ENCODE peak calls at places on chromosomes 13 and 19, in ten cellular contexts. One of them, this sample, is unnamed.

GRCh38 chr13:74062933-74063332 is 71.3 kb downstream of the KLF12 start:
- DNase-seq in heart left ventricle: peak
- DNase-seq in upper lobe of right lung: no peak
- DNase-seq in A673: no peak
- DNase-seq in ascending aorta: peak
- DNase-seq in ovary: peak
- DNase-seq in fibroblast of lung: peak
- DNase-seq in tibial artery: peak
- DNase-seq in neural progenitor cell: no peak
- DNase-seq in CD4-positive, alpha-beta T cell: peak
- DNase-seq in this sample: peak

GRCh38 chr19:50906217-50906616 is 5.0 kb downstream of the KLK4 start:
- DNase-seq in neural progenitor cell: peak
- DNase-seq in upper lobe of right lung: no peak
- DNase-seq in ascending aorta: no peak
- DNase-seq in heart left ventricle: no peak
- DNase-seq in CD4-positive, alpha-beta T cell: peak
- DNase-seq in tibial artery: no peak
- DNase-seq in ovary: no peak
- DNase-seq in fibroblast of lung: no peak
- DNase-seq in A673: peak
- DNase-seq in this sample: no peak

GRCh38 chr13:101397742-101398141 is 18.6 kb downstream of the NALCN start:
- DNase-seq in ovary: no peak
- DNase-seq in neural progenitor cell: no peak
- DNase-seq in CD4-positive, alpha-beta T cell: no peak
- DNase-seq in heart left ventricle: peak
- DNase-seq in ascending aorta: no peak
- DNase-seq in tibial artery: no peak
- DNase-seq in A673: no peak
- DNase-seq in upper lobe of right lung: no peak
- DNase-seq in fibroblast of lung: peak
- DNase-seq in this sample: peak

GRCh38 chr13:59047546-59047945 is 1116.2 kb downstream of the DIAPH3 start:
- DNase-seq in heart left ventricle: no peak
- DNase-seq in tibial artery: no peak
- DNase-seq in ovary: no peak
- DNase-seq in ascending aorta: no peak
- DNase-seq in fibroblast of lung: peak
- DNase-seq in A673: no peak
- DNase-seq in neural progenitor cell: no peak
- DNase-seq in upper lobe of right lung: no peak
- DNase-seq in CD4-positive, alpha-beta T cell: no peak
- DNase-seq in this sample: no peak

GRCh38 chr13:49683489-49683888 is 7.8 kb downstream of the EBPL start:
- DNase-seq in upper lobe of right lung: no peak
- DNase-seq in tibial artery: no peak
- DNase-seq in fibroblast of lung: no peak
- DNase-seq in ascending aorta: no peak
- DNase-seq in neural progenitor cell: no peak
- DNase-seq in ovary: no peak
- DNase-seq in CD4-positive, alpha-beta T cell: no peak
- DNase-seq in heart left ventricle: no peak
- DNase-seq in A673: no peak
- DNase-seq in this sample: no peak

GRCh38 chr13:27128825-27129627 is 42.6 kb downstream of the USP12 start:
- DNase-seq in neural progenitor cell: no peak
- DNase-seq in upper lobe of right lung: no peak
- DNase-seq in A673: no peak
- DNase-seq in CD4-positive, alpha-beta T cell: no peak
- DNase-seq in ascending aorta: no peak
- DNase-seq in tibial artery: no peak
- DNase-seq in heart left ventricle: no peak
- DNase-seq in ovary: no peak
- DNase-seq in fibroblast of lung: peak
- DNase-seq in this sample: no peak

GRCh38 chr19:45468159-45468651 is 409 bp downstream of the FOSB start:
- DNase-seq in CD4-positive, alpha-beta T cell: peak
- DNase-seq in neural progenitor cell: peak
- DNase-seq in tibial artery: no peak
- DNase-seq in A673: peak
- DNase-seq in heart left ventricle: no peak
- DNase-seq in upper lobe of right lung: peak
- DNase-seq in ascending aorta: no peak
- DNase-seq in fibroblast of lung: no peak
- DNase-seq in ovary: peak
- DNase-seq in this sample: peak

GRCh38 chr13:112674412-112675383 is 15.1 kb upstream of the ATP11A start:
- DNase-seq in heart left ventricle: no peak
- DNase-seq in ascending aorta: no peak
- DNase-seq in upper lobe of right lung: peak
- DNase-seq in neural progenitor cell: no peak
- DNase-seq in CD4-positive, alpha-beta T cell: no peak
- DNase-seq in fibroblast of lung: no peak
- DNase-seq in tibial artery: peak
- DNase-seq in A673: no peak
- DNase-seq in ovary: no peak
- DNase-seq in this sample: no peak

GRCh38 chr19:46614114-46614701 is 10.7 kb downstream of the PTGIR start:
- DNase-seq in CD4-positive, alpha-beta T cell: peak
- DNase-seq in tibial artery: peak
- DNase-seq in ascending aorta: peak
- DNase-seq in neural progenitor cell: peak
- DNase-seq in upper lobe of right lung: peak
- DNase-seq in fibroblast of lung: peak
- DNase-seq in heart left ventricle: peak
- DNase-seq in A673: peak
- DNase-seq in ovary: peak
- DNase-seq in this sample: peak

GRCh38 chr13:75960538-75960994 is 324.4 kb downstream of the LMO7 start:
- DNase-seq in A673: no peak
- DNase-seq in ovary: no peak
- DNase-seq in tibial artery: no peak
- DNase-seq in neural progenitor cell: no peak
- DNase-seq in ascending aorta: no peak
- DNase-seq in heart left ventricle: no peak
- DNase-seq in CD4-positive, alpha-beta T cell: no peak
- DNase-seq in fibroblast of lung: no peak
- DNase-seq in upper lobe of right lung: no peak
- DNase-seq in this sample: no peak

GRCh38 chr19:2478324-2478755 is 2.4 kb downstream of the GADD45B start:
- DNase-seq in upper lobe of right lung: peak
- DNase-seq in neural progenitor cell: peak
- DNase-seq in fibroblast of lung: peak
- DNase-seq in CD4-positive, alpha-beta T cell: peak
- DNase-seq in ovary: no peak
- DNase-seq in ascending aorta: peak
- DNase-seq in heart left ventricle: peak
- DNase-seq in tibial artery: peak
- DNase-seq in A673: peak
- DNase-seq in this sample: no peak

GRCh38 chr19:44903602-44904425 is 1.8 kb upstream of the APOE start:
- DNase-seq in heart left ventricle: peak
- DNase-seq in tibial artery: peak
- DNase-seq in upper lobe of right lung: peak
- DNase-seq in neural progenitor cell: peak
- DNase-seq in A673: peak
- DNase-seq in CD4-positive, alpha-beta T cell: peak
- DNase-seq in ovary: peak
- DNase-seq in ascending aorta: peak
- DNase-seq in fibroblast of lung: peak
- DNase-seq in this sample: peak

GRCh38 chr13:21683034-21683733 is 12.3 kb downstream of the FGF9 start:
- DNase-seq in tibial artery: no peak
- DNase-seq in A673: no peak
- DNase-seq in fibroblast of lung: peak
- DNase-seq in ovary: no peak
- DNase-seq in heart left ventricle: no peak
- DNase-seq in upper lobe of right lung: no peak
- DNase-seq in ascending aorta: no peak
- DNase-seq in neural progenitor cell: no peak
- DNase-seq in CD4-positive, alpha-beta T cell: no peak
- DNase-seq in this sample: peak

GRCh38 chr19:40265055-40265762 is 19.9 kb downstream of the AKT2 start:
- DNase-seq in ovary: no peak
- DNase-seq in upper lobe of right lung: no peak
- DNase-seq in neural progenitor cell: no peak
- DNase-seq in fibroblast of lung: no peak
- DNase-seq in heart left ventricle: no peak
- DNase-seq in ascending aorta: no peak
- DNase-seq in A673: no peak
- DNase-seq in CD4-positive, alpha-beta T cell: no peak
- DNase-seq in tibial artery: no peak
- DNase-seq in this sample: no peak

DNA sequence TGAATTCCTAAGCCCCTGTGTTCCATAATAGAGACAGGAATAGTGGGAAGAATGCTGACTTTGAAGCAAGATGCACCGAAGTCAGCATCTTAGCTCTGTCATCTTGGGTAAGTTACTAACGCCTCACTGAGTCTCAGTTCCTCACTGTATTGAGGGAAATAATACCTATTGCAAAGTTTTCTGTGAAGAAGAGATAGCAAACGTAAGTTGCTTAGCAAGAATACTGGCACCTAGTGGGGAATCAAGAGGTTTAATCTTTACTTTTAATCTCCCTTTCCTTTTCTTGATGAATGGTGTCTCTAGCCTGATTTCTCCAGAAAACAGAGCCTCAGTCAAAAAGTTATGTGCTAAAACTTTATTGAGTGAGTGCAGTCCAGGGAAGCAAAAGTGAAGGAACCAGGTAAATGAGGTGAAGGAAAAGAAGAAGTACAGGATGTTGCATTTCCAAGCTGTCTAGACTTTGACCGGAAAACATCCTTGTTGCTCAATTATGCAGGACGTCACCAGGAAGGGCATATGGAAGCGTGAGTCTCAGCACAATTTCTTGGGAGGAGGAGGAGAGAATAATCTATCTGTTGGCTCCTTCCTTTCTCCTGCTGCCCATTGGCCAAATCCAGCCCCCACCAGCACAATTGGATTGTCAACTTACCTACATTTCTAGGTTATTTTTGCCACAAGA is 210.0 kb downstream of the B3GLCT start:
- DNase-seq in tibial artery: no peak
- DNase-seq in CD4-positive, alpha-beta T cell: no peak
- DNase-seq in fibroblast of lung: peak
- DNase-seq in neural progenitor cell: peak
- DNase-seq in A673: peak
- DNase-seq in heart left ventricle: no peak
- DNase-seq in ovary: no peak
- DNase-seq in upper lobe of right lung: no peak
- DNase-seq in ascending aorta: no peak
- DNase-seq in this sample: no peak
- H3K27ac ChIP-seq in tibial artery: no peak
- H3K27ac ChIP-seq in CD4-positive, alpha-beta T cell: no peak
- H3K27ac ChIP-seq in fibroblast of lung: no peak
- H3K27ac ChIP-seq in neural progenitor cell: no peak
- H3K27ac ChIP-seq in A673: no peak
- H3K27ac ChIP-seq in heart left ventricle: no peak
- H3K27ac ChIP-seq in ovary: no peak
- H3K27ac ChIP-seq in upper lobe of right lung: no peak
- H3K27ac ChIP-seq in ascending aorta: no peak
- H3K27ac ChIP-seq in this sample: no peak

GRCh38 chr19:10549733-10550132 is 6.0 kb downstream of the ATG4D start:
- DNase-seq in heart left ventricle: no peak
- DNase-seq in CD4-positive, alpha-beta T cell: no peak
- DNase-seq in ascending aorta: no peak
- DNase-seq in A673: no peak
- DNase-seq in ovary: no peak
- DNase-seq in upper lobe of right lung: no peak
- DNase-seq in neural progenitor cell: no peak
- DNase-seq in fibroblast of lung: no peak
- DNase-seq in tibial artery: no peak
- DNase-seq in this sample: no peak

GRCh38 chr19:10550336-10550735 is 6.6 kb downstream of the ATG4D start:
- DNase-seq in tibial artery: no peak
- DNase-seq in ovary: no peak
- DNase-seq in fibroblast of lung: no peak
- DNase-seq in neural progenitor cell: no peak
- DNase-seq in ascending aorta: no peak
- DNase-seq in upper lobe of right lung: no peak
- DNase-seq in heart left ventricle: no peak
- DNase-seq in CD4-positive, alpha-beta T cell: no peak
- DNase-seq in A673: no peak
- DNase-seq in this sample: no peak

GRCh38 chr19:10553087-10553667 is 9.5 kb downstream of the ATG4D start:
- DNase-seq in tibial artery: no peak
- DNase-seq in heart left ventricle: no peak
- DNase-seq in ovary: no peak
- DNase-seq in upper lobe of right lung: no peak
- DNase-seq in A673: no peak
- DNase-seq in neural progenitor cell: no peak
- DNase-seq in ascending aorta: no peak
- DNase-seq in CD4-positive, alpha-beta T cell: no peak
- DNase-seq in fibroblast of lung: no peak
- DNase-seq in this sample: no peak

GRCh38 chr19:10552596-10553053 is 8.9 kb downstream of the ATG4D start:
- DNase-seq in neural progenitor cell: no peak
- DNase-seq in fibroblast of lung: peak
- DNase-seq in upper lobe of right lung: no peak
- DNase-seq in heart left ventricle: no peak
- DNase-seq in ovary: no peak
- DNase-seq in CD4-positive, alpha-beta T cell: no peak
- DNase-seq in ascending aorta: no peak
- DNase-seq in A673: peak
- DNase-seq in tibial artery: no peak
- DNase-seq in this sample: no peak

GRCh38 chr19:10551698-10552301 is 8.1 kb downstream of the ATG4D start:
- DNase-seq in ovary: no peak
- DNase-seq in upper lobe of right lung: no peak
- DNase-seq in CD4-positive, alpha-beta T cell: peak
- DNase-seq in neural progenitor cell: no peak
- DNase-seq in ascending aorta: no peak
- DNase-seq in fibroblast of lung: no peak
- DNase-seq in heart left ventricle: no peak
- DNase-seq in A673: peak
- DNase-seq in tibial artery: no peak
- DNase-seq in this sample: no peak
- TF ChIP-seq CTCF in ovary: no peak
- TF ChIP-seq CTCF in upper lobe of right lung: no peak
- TF ChIP-seq CTCF in CD4-positive, alpha-beta T cell: no peak
- TF ChIP-seq CTCF in neural progenitor cell: no peak
- TF ChIP-seq CTCF in ascending aorta: no peak
- TF ChIP-seq CTCF in fibroblast of lung: peak
- TF ChIP-seq CTCF in heart left ventricle: peak
- TF ChIP-seq CTCF in A673: no peak
- TF ChIP-seq CTCF in tibial artery: no peak
- TF ChIP-seq CTCF in this sample: peak

GRCh38 chr13:113887700-113888201 is 23.9 kb upstream of the GAS6 start:
- DNase-seq in fibroblast of lung: peak
- DNase-seq in neural progenitor cell: no peak
- DNase-seq in A673: no peak
- DNase-seq in ovary: no peak
- DNase-seq in ascending aorta: no peak
- DNase-seq in CD4-positive, alpha-beta T cell: no peak
- DNase-seq in upper lobe of right lung: no peak
- DNase-seq in tibial artery: peak
- DNase-seq in heart left ventricle: no peak
- DNase-seq in this sample: no peak
- H3K27ac ChIP-seq in fibroblast of lung: no peak
- H3K27ac ChIP-seq in neural progenitor cell: no peak
- H3K27ac ChIP-seq in A673: no peak
- H3K27ac ChIP-seq in ovary: no peak
- H3K27ac ChIP-seq in ascending aorta: peak
- H3K27ac ChIP-seq in CD4-positive, alpha-beta T cell: no peak
- H3K27ac ChIP-seq in upper lobe of right lung: no peak
- H3K27ac ChIP-seq in tibial artery: peak
- H3K27ac ChIP-seq in heart left ventricle: no peak
- H3K27ac ChIP-seq in this sample: no peak

GRCh38 chr13:33153421-33154381 is 131.9 kb downstream of the STARD13 start:
- DNase-seq in ascending aorta: no peak
- DNase-seq in fibroblast of lung: peak
- DNase-seq in heart left ventricle: peak
- DNase-seq in A673: no peak
- DNase-seq in neural progenitor cell: peak
- DNase-seq in ovary: no peak
- DNase-seq in upper lobe of right lung: no peak
- DNase-seq in CD4-positive, alpha-beta T cell: no peak
- DNase-seq in tibial artery: no peak
- DNase-seq in this sample: peak
- TF ChIP-seq CTCF in ascending aorta: no peak
- TF ChIP-seq CTCF in fibroblast of lung: no peak
- TF ChIP-seq CTCF in heart left ventricle: no peak
- TF ChIP-seq CTCF in A673: no peak
- TF ChIP-seq CTCF in neural progenitor cell: no peak
- TF ChIP-seq CTCF in ovary: no peak
- TF ChIP-seq CTCF in upper lobe of right lung: no peak
- TF ChIP-seq CTCF in CD4-positive, alpha-beta T cell: no peak
- TF ChIP-seq CTCF in tibial artery: no peak
- TF ChIP-seq CTCF in this sample: peak